ENCODE peak calls at places on chromosomes 11 and 22, in four cellular contexts. Y is hepatocyte, P is B cell, W is G401. K is an unnamed sample.

GRCh38 chr11:117839936-117840813 is 15.6 kb upstream of the FXYD2 start:
- DNase-seq in Y (no peak), P (no peak), W (no peak), K (peak)

GRCh38 chr11:66720223-66720898 is 8.7 kb downstream of the SPTBN2 start:
- DNase-seq in Y (peak), P (no peak), W (peak), K (no peak)

GRCh38 chr11:100687032-100687629 is at the start of gene ARHGAP42:
- DNase-seq in Y (peak), P (peak), W (peak), K (peak)

GRCh38 chr11:7413961-7414728 is 71.2 kb upstream of the OLFML1 start:
- DNase-seq in Y (no peak), P (no peak), W (no peak), K (no peak)

GRCh38 chr11:121800704-121801516 is 315.1 kb downstream of the BLID start:
- DNase-seq in Y (peak), P (no peak), W (peak), K (no peak)

GRCh38 chr11:110088535-110089344 is 4.5 kb upstream of the ZC3H12C start:
- DNase-seq in Y (no peak), P (no peak), W (no peak), K (no peak)

GRCh38 chr11:108960498-108960897 is 295.6 kb downstream of the DDX10 start:
- DNase-seq in Y (no peak), P (no peak), W (no peak), K (no peak)

GRCh38 chr22:35310556-35311550 is 11.2 kb downstream of the TOM1 start:
- DNase-seq in Y (peak), P (no peak), W (no peak), K (no peak)

GRCh38 chr11:70029831-70030811 is 48.0 kb upstream of the ANO1 start:
- DNase-seq in Y (no peak), P (no peak), W (no peak), K (no peak)

GRCh38 chr11:92670293-92670890 is 299.1 kb upstream of the MTNR1B start:
- DNase-seq in Y (no peak), P (no peak), W (no peak), K (no peak)

GRCh38 chr11:108853864-108854263 is 189.0 kb downstream of the DDX10 start:
- DNase-seq in Y (no peak), P (no peak), W (peak), K (no peak)

GRCh38 chr11:34915136-34916013 is 804 bp downstream of the APIP start:
- DNase-seq in Y (no peak), P (no peak), W (peak), K (no peak)

K was measured in natural killer cell.